ENCODE peak calls at places on chromosome 7, in eight cellular contexts. A is NCI-H82; Y is left cardiac atrium; E is cardiac fibroblast; S is uterus; B is activated effector memory CD4-positive, alpha-beta T cell treated with Interleukin-2 at 50 U/mL for 16 hours; P is ureter; I is NCI-H2107. Z is an unnamed sample.

GRCh38 chr7:157951300-157952049 is 614.7 kb downstream of the DNAJB6 start:
- DNase-seq in A (no peak), E (no peak), S (no peak), Y (no peak), B (no peak), P (no peak), I (no peak), Z (no peak)

GRCh38 chr7:100829150-100829716 is 1.9 kb upstream of the EPHB4 start:
- DNase-seq in E (peak; percentile 43), I (no peak), S (peak; percentile 75), A (no peak), B (no peak), P (no peak), Y (peak; percentile 90), Z (no peak)

GRCh38 chr7:2920956-2921708 is 77.0 kb upstream of the GNA12 start:
- DNase-seq in Y (no peak), I (no peak), E (no peak), S (no peak), A (no peak), B (no peak), P (no peak), Z (no peak)

GRCh38 chr7:133568544-133568943 is 315.7 kb downstream of the EXOC4 start:
- DNase-seq in E (no peak), I (no peak), S (no peak), Y (no peak), B (no peak), P (no peak), A (no peak), Z (no peak)

GRCh38 chr7:121151663-121152344 is 163.3 kb downstream of the CPED1 start:
- DNase-seq in I (no peak), A (no peak), B (no peak), E (no peak), S (no peak), Y (no peak), P (no peak), Z (no peak)

GRCh38 chr7:106190589-106191330 is 78.6 kb upstream of the SYPL1 start:
- DNase-seq in B (no peak), I (no peak), A (no peak), S (no peak), E (no peak), P (no peak), Y (no peak), Z (no peak)

GRCh38 chr7:31707089-31707488 is 20.1 kb downstream of the PPP1R17 start:
- DNase-seq in Y (no peak), E (no peak), B (no peak), S (no peak), P (no peak), I (no peak), A (no peak), Z (no peak)

GRCh38 chr7:46150202-46150601 is 229.1 kb upstream of the IGFBP3 start:
- DNase-seq in I (no peak), P (no peak), E (no peak), A (no peak), B (no peak), S (no peak), Y (no peak), Z (no peak)

GRCh38 chr7:64045301-64046040 is at the start of gene ZNF727:
- DNase-seq in B (no peak), A (peak; percentile 16), Y (peak; percentile 86), E (no peak), I (no peak), P (peak; percentile 84), S (peak; percentile 54), Z (no peak)

GRCh38 chr7:35422715-35423114 is 168.8 kb upstream of the TBX20 start:
- DNase-seq in Y (no peak), A (no peak), E (no peak), P (no peak), I (no peak), S (no peak), B (no peak), Z (no peak)

GRCh38 chr7:51428226-51428887 is 111.7 kb upstream of the COBL start:
- DNase-seq in P (no peak), S (no peak), E (peak; percentile 2), B (no peak), Y (no peak), I (peak; percentile 17), A (peak; percentile 46), Z (no peak)